ENCODE peak calls at places on chromosome 16, in seven cellular contexts. U, D, X, M, Q, Z and I are unnamed samples.

GRCh38 chr16:81697321-81697885 is 81.7 kb upstream of the PLCG2 start:
- DNase-seq in M (peak), U (peak), D (peak), X (peak), Z (peak), Q (no peak), I (peak)

GRCh38 chr16:60414617-60415016 is 1621.6 kb downstream of the CDH8 start:
- DNase-seq in U (peak), M (no peak), Q (peak), X (no peak), Z (no peak), D (no peak), I (no peak)

GRCh38 chr16:87891763-87892162 is 22.5 kb upstream of the SLC7A5 start:
- DNase-seq in Q (no peak), X (no peak), U (no peak), D (no peak), M (no peak), Z (no peak), I (no peak)

GRCh38 chr16:64238576-64238975 is 883.3 kb downstream of the CDH11 start:
- DNase-seq in U (no peak), M (no peak), Q (no peak), D (no peak), Z (no peak), X (peak), I (no peak)

GRCh38 chr16:24993722-24994686 is 21.2 kb downstream of the ARHGAP17 start:
- DNase-seq in U (peak), Q (no peak), M (no peak), D (no peak), Z (peak), X (peak), I (peak)

GRCh38 chr16:14148569-14148968 is 77.5 kb downstream of the MRTFB start:
- DNase-seq in Z (no peak), U (no peak), D (no peak), X (peak), M (no peak), Q (no peak), I (peak)

GRCh38 chr16:72013888-72014538 is 5.5 kb downstream of the DHODH start:
- DNase-seq in D (no peak), Z (no peak), U (peak), X (no peak), Q (no peak), M (no peak), I (no peak)

GRCh38 chr16:919658-920631 is 50.8 kb downstream of the LMF1 start:
- DNase-seq in M (no peak), Q (no peak), Z (peak), X (peak), U (no peak), D (no peak), I (peak)

GRCh38 chr16:1346422-1347285 is 5.0 kb downstream of the TSR3 start:
- DNase-seq in U (no peak), Q (no peak), D (no peak), Z (peak), M (no peak), X (no peak), I (no peak)

GRCh38 chr16:15643453-15644305 is 725 bp upstream of the MARF1 start:
- DNase-seq in Z (peak), U (peak), D (no peak), M (peak), Q (no peak), X (peak), I (peak)

GRCh38 chr16:61042736-61043135 is 993.5 kb downstream of the CDH8 start:
- DNase-seq in Z (no peak), Q (peak), D (peak), M (no peak), U (peak), X (no peak), I (no peak)

GRCh38 chr16:9195301-9195700 is 103.9 kb downstream of the HAPSTR1 start:
- DNase-seq in Q (no peak), M (no peak), U (no peak), X (no peak), Z (no peak), D (no peak), I (no peak)

GRCh38 chr16:324451-325334 is 27.8 kb downstream of the AXIN1 start:
- DNase-seq in U (no peak), Q (no peak), M (no peak), D (no peak), Z (peak), X (no peak), I (no peak)

GRCh38 chr16:20285993-20286499 is 41.3 kb downstream of the GP2 start:
- DNase-seq in D (no peak), X (no peak), Z (no peak), Q (peak), M (no peak), U (peak), I (no peak)

DNA sequence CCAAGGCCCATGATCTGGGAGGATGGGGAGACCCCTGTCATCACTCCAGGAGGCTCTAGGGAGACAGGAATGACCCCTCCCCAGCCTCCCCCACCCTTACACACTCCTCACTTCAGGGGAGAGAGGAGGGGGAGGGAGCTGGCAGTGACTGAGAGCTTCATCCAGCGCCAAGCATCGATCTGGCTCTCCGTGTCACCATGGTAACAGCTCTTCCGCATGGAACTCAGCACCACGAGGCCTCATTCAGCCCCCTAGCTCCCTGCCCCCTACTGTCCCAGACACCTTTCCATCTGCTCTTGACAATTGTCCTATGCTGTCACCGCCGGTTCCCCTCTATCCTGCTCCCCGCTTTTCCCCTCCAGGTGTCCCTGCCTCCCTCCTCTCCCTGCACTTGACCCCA is 35.5 kb downstream of the GP2 start:
- DNase-seq in M (no peak), Z (no peak), X (no peak), Q (no peak), U (peak), D (peak), I (no peak)
- H2BK120ac ChIP-seq in M (no peak), Z (no peak), X (no peak), Q (no peak), U (no peak), D (no peak), I (no peak)

GRCh38 chr16:85685251-85685650 is 3.5 kb downstream of the GINS2 start:
- DNase-seq in U (no peak), Q (no peak), D (no peak), M (no peak), Z (no peak), X (no peak), I (no peak)
- H3K18ac ChIP-seq in U (no peak), Q (no peak), D (no peak), M (no peak), Z (no peak), X (no peak), I (no peak)

GRCh38 chr16:85029981-85030381 is 2.4 kb downstream of the KIAA0513 start:
- DNase-seq in X (peak), Q (no peak), Z (peak), U (no peak), M (no peak), D (no peak), I (peak)
- H3K9ac ChIP-seq in X (no peak), Q (no peak), Z (no peak), U (no peak), M (no peak), D (no peak), I (peak)

DNA sequence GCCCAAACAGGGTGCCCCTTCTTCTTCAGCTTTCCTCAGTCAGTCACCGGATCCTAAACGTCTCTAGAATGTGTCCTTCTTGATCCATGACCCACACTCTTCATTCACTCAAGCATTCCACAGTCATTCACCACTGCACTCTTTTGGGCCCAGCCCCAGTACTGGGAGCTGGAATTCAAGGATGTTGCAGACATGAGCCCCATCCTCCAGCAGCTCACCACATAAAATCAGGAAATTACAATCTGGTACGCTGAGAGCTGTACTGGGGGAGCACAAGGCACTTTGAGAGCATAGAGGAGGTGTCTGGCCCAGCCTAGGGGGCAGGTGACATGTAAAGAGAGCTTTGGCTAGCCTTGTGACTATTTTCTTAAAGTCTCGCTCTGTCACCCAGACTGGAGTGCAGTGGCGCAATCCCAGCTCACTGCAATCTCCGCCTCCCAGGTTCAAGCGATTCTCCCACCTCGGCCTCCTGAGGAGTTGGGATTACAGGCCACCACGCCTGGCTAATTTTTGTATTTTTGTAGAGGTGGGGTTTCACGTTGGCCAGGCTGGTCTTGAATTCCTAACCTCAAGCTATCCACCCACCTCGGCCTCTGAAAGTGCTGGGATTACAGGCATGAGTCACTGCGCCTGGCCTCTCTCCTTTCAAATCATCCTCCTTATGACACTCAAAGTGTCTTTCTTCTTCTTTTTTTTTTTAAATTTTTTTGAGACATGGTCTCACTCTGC is 18.7 kb downstream of the CES4A start:
- DNase-seq in D (no peak), M (no peak), X (peak), U (no peak), Z (peak), Q (no peak), I (peak)
- H2BK120ac ChIP-seq in D (no peak), M (no peak), X (no peak), U (no peak), Z (no peak), Q (no peak), I (no peak)

GRCh38 chr16:57722651-57723050 is 12.9 kb upstream of the KATNB1 start:
- DNase-seq in Z (no peak), D (no peak), M (no peak), U (no peak), X (no peak), Q (no peak), I (no peak)

GRCh38 chr16:57721765-57722499 is 13.6 kb upstream of the KATNB1 start:
- DNase-seq in Q (no peak), X (no peak), D (no peak), U (peak), Z (no peak), M (no peak), I (no peak)

GRCh38 chr16:57724541-57724940 is 11.0 kb upstream of the KATNB1 start:
- DNase-seq in D (no peak), U (no peak), X (no peak), Q (no peak), M (no peak), Z (no peak), I (no peak)

GRCh38 chr16:57721356-57721755 is 14.2 kb upstream of the KATNB1 start:
- DNase-seq in X (no peak), M (no peak), Z (no peak), Q (no peak), U (no peak), D (no peak), I (no peak)

GRCh38 chr16:57723170-57723569 is 12.4 kb upstream of the KATNB1 start:
- DNase-seq in Z (peak), X (no peak), U (peak), M (peak), D (peak), Q (no peak), I (peak)
- H3K18ac ChIP-seq in Z (no peak), X (no peak), U (no peak), M (no peak), D (no peak), Q (peak), I (no peak)

GRCh38 chr16:53501216-53501859 is 1.7 kb downstream of the AKTIP start:
- DNase-seq in M (no peak), Q (no peak), X (no peak), D (no peak), U (peak), Z (peak), I (peak)
- H3K9ac ChIP-seq in M (no peak), Q (no peak), X (no peak), D (no peak), U (peak), Z (no peak), I (peak)

DNA sequence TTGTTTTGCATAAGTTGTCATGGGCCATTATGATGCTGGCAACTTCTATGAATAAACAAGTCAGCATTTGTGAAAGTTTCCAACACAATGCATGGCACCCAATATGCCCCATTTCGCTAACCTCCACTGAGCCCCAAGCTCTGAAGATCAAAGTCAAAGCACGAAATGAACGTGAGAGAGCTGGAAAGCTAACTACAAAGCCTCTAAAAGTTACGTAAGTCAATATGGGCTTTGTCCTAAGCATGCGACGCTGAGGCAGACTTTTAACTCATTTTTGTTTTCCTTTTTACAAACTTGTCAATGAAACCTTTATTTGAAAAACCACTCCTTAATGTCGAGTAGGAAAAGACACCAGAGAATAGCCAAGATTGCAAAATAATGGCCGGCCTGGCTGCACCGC is 131.6 kb upstream of the NUDT7 start:
- DNase-seq in M (no peak), Q (no peak), U (no peak), X (no peak), D (no peak), Z (no peak), I (no peak)
- H2BK120ac ChIP-seq in M (no peak), Q (no peak), U (no peak), X (no peak), D (no peak), Z (no peak), I (no peak)

DNA sequence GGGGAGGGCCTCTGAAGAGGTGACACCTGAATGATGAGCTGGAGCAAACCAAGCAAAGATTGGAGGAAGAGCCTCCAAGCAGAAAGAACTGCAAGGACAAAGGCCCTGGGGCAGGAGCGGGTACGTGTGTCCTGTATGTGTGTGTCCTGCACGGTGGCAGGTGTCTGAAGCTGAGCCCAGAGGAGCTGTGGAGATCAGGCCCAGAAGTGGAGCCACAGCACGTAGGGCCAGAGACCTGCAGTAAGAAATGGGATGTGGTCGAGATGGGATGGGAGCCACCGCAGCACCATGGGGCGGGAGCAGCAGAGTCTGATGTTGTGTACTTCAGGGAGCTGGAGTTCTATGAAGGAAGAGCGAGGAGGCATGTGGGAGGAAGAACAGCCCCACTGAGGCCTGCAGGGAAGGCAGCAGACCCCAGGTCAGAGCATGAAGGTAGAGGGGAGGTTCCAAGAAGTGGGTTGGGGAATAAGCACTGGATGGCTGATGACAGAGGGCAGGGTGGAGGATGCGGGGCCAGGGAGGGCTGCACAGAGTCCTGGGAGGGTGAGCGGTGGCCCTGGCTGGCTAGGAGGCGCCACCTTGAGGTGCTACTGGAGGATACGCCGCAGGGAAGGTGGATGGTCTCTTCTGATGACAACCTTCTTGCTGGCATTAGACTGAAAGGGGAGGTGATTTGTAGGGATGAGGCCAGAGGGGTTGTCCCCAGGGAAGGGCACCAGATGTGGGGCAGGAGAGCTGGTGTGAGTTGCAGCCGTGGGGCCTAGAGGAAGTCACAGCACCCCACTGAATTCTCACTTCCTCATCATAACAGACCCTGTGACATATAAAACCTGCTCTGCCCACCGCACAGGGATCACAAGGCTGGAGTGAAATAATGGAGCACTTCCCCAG is 10.6 kb upstream of the CETP start:
- DNase-seq in Z (peak), U (peak), Q (peak), X (peak), D (peak), M (peak), I (peak)
- H3K18ac ChIP-seq in Z (no peak), U (no peak), Q (peak), X (no peak), D (no peak), M (no peak), I (no peak)